ENCODE peak calls at places on chromosomes 11 and 22, in five cellular contexts. L, R, Y, C and W are unnamed samples. For H3K4me1 and H3K36me3, the result is how much of the 10 kb centered on the place peaks cover.

GRCh38 chr11:7498193-7498592 is 12.9 kb downstream of the OLFML1 start:
- DNase-seq in L (no peak), C (no peak), R (no peak), Y (no peak), W (no peak)

GRCh38 chr11:47907499-47907898 is 59.3 kb upstream of the NUP160 start:
- DNase-seq in L (no peak), C (no peak), Y (no peak), R (no peak), W (no peak)

GRCh38 chr11:118200901-118201680 is 23.7 kb downstream of the JAML start:
- DNase-seq in L (no peak), R (no peak), Y (no peak), C (no peak), W (no peak)

GRCh38 chr11:46953093-46953492 is 16.5 kb downstream of the CSTPP1 start:
- DNase-seq in R (no peak), Y (no peak), L (no peak), C (no peak), W (no peak)

GRCh38 chr22:18023509-18024275 is 669 bp downstream of the MICAL3 start:
- DNase-seq in Y (peak), C (peak), R (peak), L (peak), W (peak)

GRCh38 chr22:50115693-50116092 is 25.9 kb downstream of the MOV10L1 start:
- DNase-seq in R (peak), Y (no peak), C (no peak), L (no peak), W (no peak)

GRCh38 chr11:77147668-77148321 is 19.7 kb downstream of the MYO7A start:
- DNase-seq in Y (peak), L (no peak), R (no peak), C (peak), W (peak)

GRCh38 chr11:24386551-24387404 is 110.1 kb upstream of the LUZP2 start:
- DNase-seq in R (peak), Y (peak), C (peak), L (no peak), W (no peak)

GRCh38 chr11:114290503-114291239 is 5.5 kb upstream of the NNMT start:
- DNase-seq in L (no peak), R (peak), C (no peak), Y (no peak), W (no peak)

GRCh38 chr11:122850076-122850631 is 11.9 kb downstream of the CRTAM start:
- DNase-seq in L (no peak), Y (no peak), R (no peak), C (no peak), W (no peak)

GRCh38 chr22:44620129-44620840 is 81.7 kb upstream of the PRR5 start:
- DNase-seq in C (peak), L (no peak), Y (peak), R (peak), W (peak)

GRCh38 chr11:1117970-1118369 is 39.8 kb upstream of the MUC5AC start:
- DNase-seq in Y (no peak), C (no peak), R (no peak), L (no peak), W (peak)

GRCh38 chr11:2549080-2549479 is 104.3 kb downstream of the KCNQ1 start:
- DNase-seq in Y (no peak), R (no peak), L (no peak), C (no peak), W (no peak)

GRCh38 chr11:134691985-134692384 is 279.9 kb upstream of the B3GAT1 start:
- DNase-seq in Y (no peak), R (no peak), C (no peak), L (no peak), W (no peak)

GRCh38 chr22:43754176-43754575 is 57.9 kb downstream of the EFCAB6 start:
- DNase-seq in R (no peak), L (no peak), C (no peak), Y (no peak), W (no peak)

GRCh38 chr11:117724104-117724503 is 72.9 kb downstream of the DSCAML1 start:
- DNase-seq in Y (no peak), L (no peak), C (no peak), R (no peak), W (no peak)

GRCh38 chr22:50604623-50605348 is 4.2 kb downstream of the MAPK8IP2 start:
- DNase-seq in Y (no peak), L (no peak), R (no peak), C (no peak), W (no peak)

GRCh38 chr11:35796542-35796941 is 134.0 kb downstream of the TRIM44 start:
- DNase-seq in L (no peak), C (no peak), Y (no peak), R (peak), W (no peak)

GRCh38 chr22:36946436-36947158 is 33.2 kb downstream of the CSF2RB start:
- DNase-seq in R (no peak), L (no peak), C (no peak), Y (no peak), W (no peak)
- TF ChIP-seq CTCF in R (no peak), L (no peak), C (peak), Y (no peak), W (no peak)

GRCh38 chr11:3944198-3944597 is 88.7 kb downstream of the STIM1 start:
- DNase-seq in R (no peak), Y (no peak), C (no peak), L (peak), W (no peak)

GRCh38 chr11:3946445-3947017 is 91.1 kb downstream of the STIM1 start:
- DNase-seq in L (no peak), C (no peak), R (no peak), Y (no peak), W (no peak)

GRCh38 chr11:3950996-3951662 is 95.7 kb downstream of the STIM1 start:
- DNase-seq in Y (no peak), R (no peak), L (no peak), C (peak), W (no peak)

GRCh38 chr11:3949132-3949531 is 93.7 kb downstream of the STIM1 start:
- DNase-seq in Y (no peak), L (no peak), C (no peak), R (no peak), W (no peak)

GRCh38 chr11:3947084-3947483 is 91.6 kb downstream of the STIM1 start:
- DNase-seq in Y (no peak), C (no peak), R (peak), L (no peak), W (no peak)
- H3K4me1 ChIP-seq in Y (under half), C (under half), R (under half), L (half or more), W (under half)

GRCh38 chr11:62716206-62716605 is 8.7 kb downstream of the GNG3 start:
- DNase-seq in Y (no peak), L (no peak), R (no peak), C (no peak), W (no peak)
- H3K36me3 ChIP-seq in Y (half or more), L (half or more), R (under half), C (under half), W (under half)

GRCh38 chr11:111983187-111983986 is 41.8 kb upstream of the DLAT start:
- DNase-seq in L (no peak), Y (peak), C (peak), R (peak), W (peak)
- TF ChIP-seq CTCF in L (peak), Y (peak), C (peak), R (no peak), W (no peak)

DNA sequence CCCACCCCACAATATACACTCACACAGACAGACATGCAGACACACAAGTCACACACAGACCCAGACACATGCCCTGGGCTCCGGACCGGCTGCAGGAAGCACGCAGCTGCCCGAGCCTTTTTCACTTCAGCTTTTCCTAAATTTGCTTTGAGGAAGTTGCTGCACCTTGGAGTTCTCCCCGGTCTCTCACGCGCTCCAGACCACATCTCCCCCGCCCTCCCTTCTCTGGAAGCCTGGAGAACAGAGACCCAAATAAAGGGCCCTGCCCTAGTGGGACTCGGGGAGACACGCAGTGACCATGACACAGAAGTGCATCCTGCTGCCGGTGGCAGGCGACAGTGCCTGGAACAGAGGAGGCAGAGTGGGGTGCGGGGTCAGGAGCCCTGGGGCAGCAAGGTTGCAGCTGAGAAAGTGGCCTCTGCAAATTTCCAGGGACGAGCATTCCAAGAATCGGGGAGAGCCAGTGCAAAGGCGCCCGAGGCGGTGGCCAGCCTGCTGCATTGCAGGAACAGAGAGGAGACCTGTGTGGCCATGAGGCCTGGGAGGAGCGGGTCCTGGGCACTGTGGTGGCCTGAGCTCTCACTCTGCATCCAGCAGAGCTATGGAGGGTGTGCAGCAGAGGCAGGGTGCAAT is 19.1 kb downstream of the RPL3 start:
- DNase-seq in Y (no peak), R (no peak), L (no peak), C (no peak), W (peak)
- H3K4me1 ChIP-seq in Y (under half), R (under half), L (half or more), C (under half), W (under half)

GRCh38 chr22:23268139-23268712 is 87.9 kb downstream of the BCR start:
- DNase-seq in Y (no peak), L (no peak), R (no peak), C (no peak), W (no peak)

GRCh38 chr22:23267225-23268043 is 87.1 kb downstream of the BCR start:
- DNase-seq in C (no peak), L (no peak), Y (no peak), R (no peak), W (no peak)

GRCh38 chr22:23265389-23265700 is 85.0 kb downstream of the BCR start:
- DNase-seq in C (no peak), R (no peak), Y (no peak), L (no peak), W (no peak)

GRCh38 chr22:23264610-23265388 is 84.5 kb downstream of the BCR start:
- DNase-seq in R (no peak), Y (no peak), C (no peak), L (no peak), W (no peak)

GRCh38 chr22:23266780-23267179 is 86.5 kb downstream of the BCR start:
- DNase-seq in R (no peak), Y (no peak), L (no peak), C (no peak), W (no peak)
- H3K36me3 ChIP-seq in R (half or more), Y (under half), L (under half), C (under half), W (half or more)

GRCh38 chr11:121688860-121689614 is 236.3 kb upstream of the SORL1-AS1 start:
- DNase-seq in Y (peak), C (peak), L (no peak), R (no peak), W (no peak)

GRCh38 chr11:121692236-121692635 is 239.5 kb upstream of the SORL1-AS1 start:
- DNase-seq in L (no peak), Y (no peak), C (no peak), R (no peak), W (no peak)

GRCh38 chr11:121687961-121688566 is 235.3 kb upstream of the SORL1-AS1 start:
- DNase-seq in Y (no peak), R (no peak), C (peak), L (no peak), W (no peak)
- TF ChIP-seq CTCF in Y (no peak), R (no peak), C (no peak), L (no peak), W (no peak)

DNA sequence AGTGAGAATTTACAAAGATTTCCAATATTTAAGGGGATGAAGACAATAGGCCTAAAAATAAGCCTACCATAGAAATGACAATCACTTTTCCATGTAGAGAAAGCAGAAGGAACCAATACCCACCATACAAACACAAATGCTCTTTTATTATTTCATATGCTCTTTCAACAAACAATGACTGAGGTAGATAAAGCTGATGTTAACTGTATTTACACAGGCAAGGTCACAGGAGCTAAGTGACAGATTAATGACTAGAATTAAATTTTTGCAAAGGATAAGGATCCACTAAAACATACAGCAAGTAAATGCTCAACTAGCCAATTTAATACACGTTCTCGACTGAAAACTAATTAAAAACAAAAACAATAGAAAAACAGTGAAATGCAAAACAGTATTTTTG is 34.2 kb downstream of the PICALM start:
- DNase-seq in Y (no peak), R (peak), L (no peak), C (no peak), W (no peak)
- H3K4me1 ChIP-seq in Y (under half), R (under half), L (half or more), C (under half), W (under half)